ENCODE peak calls at places on chromosomes 2 and 18, in nine cellular contexts. D is progenitor cell of endocrine pancreas; L is osteoblast; X is effector memory CD8-positive, alpha-beta T cell; Y is foreskin fibroblast; S is NCI-H446; H is T-cell; P is upper lobe of right lung; A is NCI-H524 treated with DMSO at 0.1 percent for 48 hours. U is an unnamed sample.

GRCh38 chr18:6107794-6108193 is 212.5 kb upstream of the TMEM200C start:
- DNase-seq in D (no peak), L (no peak), X (no peak), Y (no peak), S (no peak), H (no peak), P (no peak), A (no peak), U (no peak)

GRCh38 chr18:23115683-23116096 is 19.6 kb upstream of the CABLES1 start:
- DNase-seq in D (no peak), L (peak), X (no peak), Y (peak), S (peak), H (no peak), P (no peak), A (no peak), U (no peak)

GRCh38 chr2:86226069-86226468 is 26.8 kb downstream of the MRPL35 start:
- DNase-seq in D (no peak), L (no peak), X (no peak), Y (no peak), S (no peak), H (no peak), P (no peak), A (no peak), U (no peak)

GRCh38 chr2:218852911-218853667 is 6.5 kb upstream of the WNT6 start:
- DNase-seq in D (no peak), L (peak), X (peak), Y (peak), S (peak), H (peak), P (peak), A (peak), U (peak)

GRCh38 chr2:128263902-128264331 is 54.8 kb downstream of the HS6ST1 start:
- DNase-seq in D (no peak), L (peak), X (no peak), Y (no peak), S (no peak), H (no peak), P (peak), A (no peak), U (no peak)

GRCh38 chr2:205531082-205531481 is 151.2 kb upstream of the NRP2 start:
- DNase-seq in D (no peak), L (no peak), X (no peak), Y (no peak), S (no peak), H (no peak), P (no peak), A (no peak), U (no peak)

GRCh38 chr2:234597576-234597861 is 100.6 kb upstream of the ARL4C start:
- DNase-seq in D (no peak), L (no peak), X (no peak), Y (no peak), S (no peak), H (no peak), P (no peak), A (no peak), U (no peak)

GRCh38 chr2:25035537-25036220 is 6.2 kb upstream of the EFR3B start:
- DNase-seq in D (no peak), L (no peak), X (no peak), Y (no peak), S (no peak), H (no peak), P (peak), A (no peak), U (no peak)

GRCh38 chr2:393711-394696 is 106.1 kb upstream of the ALKAL2 start:
- DNase-seq in D (no peak), L (no peak), X (peak), Y (peak), S (no peak), H (peak), P (peak), A (no peak), U (peak)

GRCh38 chr2:40369619-40370397 is 82.1 kb downstream of the SLC8A1 start:
- DNase-seq in D (no peak), L (peak), X (no peak), Y (peak), S (no peak), H (no peak), P (no peak), A (no peak), U (no peak)

GRCh38 chr2:95343429-95344207 is 46.5 kb downstream of the KCNIP3 start:
- DNase-seq in D (no peak), L (peak), X (no peak), Y (no peak), S (no peak), H (no peak), P (peak), A (no peak), U (no peak)

GRCh38 chr2:101788995-101789970 is 91.8 kb downstream of the MAP4K4 start:
- DNase-seq in D (no peak), L (no peak), X (no peak), Y (no peak), S (peak), H (no peak), P (no peak), A (no peak), U (no peak)

GRCh38 chr18:48330016-48330991 is 78.9 kb downstream of the ZBTB7C start:
- DNase-seq in D (no peak), L (peak), X (no peak), Y (peak), S (no peak), H (no peak), P (no peak), A (no peak), U (no peak)

GRCh38 chr2:120669121-120669952 is 66.3 kb upstream of the GLI2 start:
- DNase-seq in D (peak), L (no peak), X (no peak), Y (peak), S (peak), H (no peak), P (no peak), A (peak), U (no peak)

GRCh38 chr2:41475959-41476358 is 571.9 kb upstream of the PKDCC start:
- DNase-seq in D (no peak), L (no peak), X (no peak), Y (no peak), S (no peak), H (no peak), P (no peak), A (no peak), U (no peak)

GRCh38 chr2:198347349-198347748 is 543.0 kb downstream of the PLCL1 start:
- DNase-seq in D (no peak), L (peak), X (no peak), Y (no peak), S (no peak), H (no peak), P (no peak), A (no peak), U (no peak)

GRCh38 chr18:78563110-78563509 is 416.5 kb upstream of the SALL3 start:
- DNase-seq in D (no peak), L (no peak), X (no peak), Y (no peak), S (no peak), H (no peak), P (no peak), A (no peak), U (no peak)

GRCh38 chr2:219344756-219345458 is 12.4 kb upstream of the RESP18 start:
- DNase-seq in D (no peak), L (peak), X (no peak), Y (peak), S (peak), H (no peak), P (no peak), A (peak), U (no peak)

GRCh38 chr18:2958819-2959298 is 54.1 kb downstream of the LPIN2 start:
- DNase-seq in D (no peak), L (no peak), X (no peak), Y (no peak), S (no peak), H (no peak), P (no peak), A (no peak), U (no peak)

GRCh38 chr2:177264209-177264538 is 353 bp downstream of the NFE2L2 start:
- DNase-seq in D (peak), L (peak), X (no peak), Y (peak), S (no peak), H (no peak), P (peak), A (no peak), U (no peak)

GRCh38 chr18:74316257-74317180 is 880 bp downstream of the C18orf63 start:
- DNase-seq in D (no peak), L (peak), X (no peak), Y (peak), S (no peak), H (no peak), P (no peak), A (no peak), U (no peak)

GRCh38 chr2:119744335-119744939 is 15.3 kb upstream of the PTPN4 start:
- DNase-seq in D (no peak), L (no peak), X (no peak), Y (peak), S (no peak), H (no peak), P (no peak), A (no peak), U (no peak)

GRCh38 chr18:77009675-77010074 is 122.9 kb downstream of the MBP start:
- DNase-seq in D (no peak), L (no peak), X (no peak), Y (no peak), S (no peak), H (no peak), P (no peak), A (no peak), U (no peak)

GRCh38 chr2:156182132-156182531 is 150.4 kb downstream of the NR4A2 start:
- DNase-seq in D (peak), L (no peak), X (no peak), Y (no peak), S (no peak), H (no peak), P (no peak), A (no peak), U (no peak)

GRCh38 chr2:218290316-218291261 is 1.7 kb downstream of the TMBIM1 start:
- DNase-seq in D (no peak), L (peak), X (peak), Y (no peak), S (no peak), H (no peak), P (no peak), A (no peak), U (peak)

GRCh38 chr18:79476918-79477685 is 81.4 kb downstream of the NFATC1 start:
- DNase-seq in D (no peak), L (peak), X (no peak), Y (no peak), S (no peak), H (no peak), P (peak), A (no peak), U (no peak)

U was measured in T-helper 2 cell.